ENCODE peak calls at places on chromosomes 16 and 17, in seven cellular contexts. N is activated T-cell treated with anti-CD3 and anti-CD28 coated beads, Interleukin-2, amount 50 U/mL, for 72 hours; S is NCI-H1092 treated with DMSO at 0.1 percent for 48 hours; Z is activated CD8-positive, alpha-beta memory T cell treated with anti-CD3 and anti-CD28 coated beads for 48 hours; V is activated gamma-delta T cell treated with anti-CD3 and anti-CD28 coated beads, Interleukin-2, amount 50 U/mL, for 16 hours; W is tibial artery; I is stimulated activated CD4-positive, alpha-beta T cell treated with anti-CD3 and anti-CD28 coated beads, Interleukin-4, amount 100 ng/mL, for 4 hours. C is an unnamed sample.

GRCh38 chr16:3924763-3925162 is 44.2 kb upstream of the CREBBP start:
- DNase-seq in W (no peak), N (no peak), Z (no peak), V (no peak), I (no peak), S (no peak), C (no peak)

GRCh38 chr17:74020522-74020921 is 183.0 kb upstream of the RPL38 start:
- DNase-seq in N (no peak), W (no peak), I (no peak), S (peak), Z (no peak), V (no peak), C (peak)

GRCh38 chr16:72549878-72550277 is 377.9 kb upstream of the PMFBP1 start:
- DNase-seq in W (no peak), I (no peak), V (no peak), S (no peak), N (no peak), Z (no peak), C (no peak)

GRCh38 chr17:41758601-41759000 is 24.2 kb upstream of the HAP1 start:
- DNase-seq in V (no peak), I (no peak), S (no peak), N (no peak), Z (no peak), W (no peak), C (no peak)

GRCh38 chr17:65595071-65595655 is 33.7 kb upstream of the AXIN2 start:
- DNase-seq in N (no peak), W (no peak), V (no peak), S (no peak), Z (no peak), I (no peak), C (no peak)

GRCh38 chr17:64357191-64357981 is 33.3 kb downstream of the PECAM1 start:
- DNase-seq in S (peak), I (no peak), V (no peak), Z (no peak), W (peak), N (no peak), C (no peak)

GRCh38 chr17:58998871-58999270 is 107.8 kb downstream of the TRIM37 start:
- DNase-seq in I (no peak), S (no peak), Z (no peak), W (no peak), V (no peak), N (no peak), C (no peak)

GRCh38 chr17:63700528-63701441 is 860 bp upstream of the LIMD2 start:
- DNase-seq in V (no peak), S (peak), N (peak), W (peak), Z (no peak), I (peak), C (peak)

GRCh38 chr17:43713494-43714162 is 45.0 kb downstream of the SOST start:
- DNase-seq in V (no peak), N (peak), W (no peak), S (no peak), Z (no peak), I (no peak), C (no peak)

GRCh38 chr16:64971211-64971610 is 150.7 kb downstream of the CDH11 start:
- DNase-seq in Z (no peak), S (no peak), N (no peak), W (no peak), V (no peak), I (no peak), C (no peak)

GRCh38 chr16:9047689-9048301 is 43.6 kb upstream of the HAPSTR1 start:
- DNase-seq in N (peak), S (no peak), W (peak), I (peak), Z (peak), V (peak), C (peak)

GRCh38 chr17:69637399-69638165 is 223.1 kb downstream of the MAP2K6 start:
- DNase-seq in W (no peak), N (no peak), V (no peak), Z (no peak), I (no peak), S (no peak), C (no peak)

GRCh38 chr17:7383742-7384488 is 3.0 kb downstream of the TNK1 start:
- DNase-seq in S (peak), W (no peak), V (peak), Z (peak), I (peak), N (peak), C (peak)

GRCh38 chr17:4948997-4949320 is 629 bp upstream of the PFN1 start:
- DNase-seq in I (peak), S (no peak), Z (peak), V (peak), W (peak), N (peak), C (peak)

GRCh38 chr16:4214215-4214621 is 27.7 kb downstream of the SRL start:
- DNase-seq in S (no peak), V (no peak), I (no peak), W (peak), N (no peak), Z (no peak), C (no peak)

GRCh38 chr17:41925991-41926590 is 4.3 kb upstream of the ODAD4 start:
- DNase-seq in V (no peak), S (no peak), Z (no peak), W (no peak), N (no peak), I (no peak), C (no peak)

GRCh38 chr16:16102738-16103137 is 120.6 kb downstream of the ABCC6 start:
- DNase-seq in Z (no peak), I (no peak), N (no peak), W (no peak), V (no peak), S (no peak), C (no peak)

GRCh38 chr17:74770498-74771318 is 5.4 kb downstream of the NAT9 start:
- DNase-seq in Z (no peak), I (peak), W (no peak), N (peak), V (peak), S (peak), C (peak)

GRCh38 chr17:46821482-46822387 is 3.2 kb upstream of the WNT3 start:
- DNase-seq in S (no peak), Z (no peak), W (no peak), I (no peak), V (no peak), N (no peak), C (no peak)

GRCh38 chr16:87384162-87384999 is 805 bp upstream of the FBXO31 start:
- DNase-seq in I (no peak), S (peak), W (peak), V (no peak), N (no peak), Z (no peak), C (peak)

GRCh38 chr16:85844786-85845185 is 45.3 kb downstream of the COX4I1 start:
- DNase-seq in S (no peak), W (no peak), V (no peak), N (no peak), Z (no peak), I (no peak), C (no peak)

C was measured in NCI-H345.